ENCODE peak calls at places on chromosomes 12 and 14, in four cellular contexts. P is stimulated activated CD4-positive, alpha-beta T cell treated with anti-CD3 and anti-CD28 coated beads, Interleukin-1b, Interleukin-23, amount 100 ng/mL, for 4 hours; B is left ventricle myocardium superior; V is HTR-8/SVneo. W is an unnamed sample.

GRCh38 chr12:122517877-122518276 is 8.9 kb downstream of the RSRC2 start:
- DNase-seq in P (no peak), V (no peak), B (no peak), W (no peak)

GRCh38 chr14:79204591-79204990 is 1006.7 kb downstream of the DIO2 start:
- DNase-seq in P (no peak), B (no peak), V (no peak), W (no peak)

GRCh38 chr12:45582536-45582935 is 147.0 kb upstream of the ARID2 start:
- DNase-seq in V (no peak), P (no peak), B (no peak), W (no peak)

GRCh38 chr14:67944605-67945004 is 125.0 kb downstream of the RAD51B start:
- DNase-seq in V (no peak), B (no peak), P (no peak), W (no peak)

GRCh38 chr12:121939190-121939589 is 20.8 kb downstream of the CFAP251 start:
- DNase-seq in P (no peak), V (no peak), B (no peak), W (no peak)

GRCh38 chr14:99686557-99687283 is 2.6 kb downstream of the CYP46A1 start:
- DNase-seq in B (no peak), V (no peak), P (no peak), W (no peak)

GRCh38 chr12:89225808-89226368 is 126.4 kb downstream of the DUSP6 start:
- DNase-seq in B (no peak), P (no peak), V (no peak), W (no peak)

GRCh38 chr12:124720019-124720686 is 143.5 kb downstream of the SCARB1 start:
- DNase-seq in V (peak), P (no peak), B (no peak), W (no peak)

GRCh38 chr12:34396006-34396860 is 373.9 kb downstream of the ALG10 start:
- DNase-seq in B (peak), V (no peak), P (no peak), W (peak)

GRCh38 chr12:6772331-6772695 is at the start of gene LAG3:
- DNase-seq in B (peak), V (no peak), P (peak), W (no peak)

GRCh38 chr12:95114766-95115450 is 41.5 kb upstream of the NR2C1 start:
- DNase-seq in B (no peak), P (no peak), V (no peak), W (no peak)

GRCh38 chr14:96090441-96091148 is 51.4 kb downstream of the C14orf132 start:
- DNase-seq in P (no peak), B (peak), V (no peak), W (peak)

GRCh38 chr12:6070472-6071257 is 53.8 kb downstream of the VWF start:
- DNase-seq in B (no peak), P (no peak), V (no peak), W (no peak)

GRCh38 chr12:20268121-20268732 is 100.1 kb upstream of the PDE3A start:
- DNase-seq in B (no peak), V (no peak), P (no peak), W (no peak)

GRCh38 chr12:6647083-6647604 is at the start of gene ACRBP:
- DNase-seq in P (peak), V (no peak), B (peak), W (peak)

GRCh38 chr12:50397122-50397650 is 777 bp upstream of the FAM186A start:
- DNase-seq in V (no peak), P (no peak), B (no peak), W (no peak)

GRCh38 chr12:12608557-12608957 is 3.1 kb upstream of the CREBL2 start:
- DNase-seq in P (no peak), V (no peak), B (no peak), W (no peak)

GRCh38 chr14:54226103-54226502 is 170.7 kb upstream of the CDKN3 start:
- DNase-seq in B (no peak), P (no peak), V (no peak), W (no peak)

GRCh38 chr12:67650127-67650495 is 1.6 kb downstream of the DYRK2 start:
- DNase-seq in V (no peak), B (peak), P (no peak), W (peak)

GRCh38 chr14:38105106-38105702 is 102.5 kb upstream of the SSTR1 start:
- DNase-seq in P (no peak), V (no peak), B (no peak), W (no peak)

GRCh38 chr12:1670815-1671268 is 20.0 kb upstream of the ADIPOR2 start:
- DNase-seq in P (no peak), V (no peak), B (no peak), W (no peak)

GRCh38 chr12:85720308-85721033 is 115.7 kb downstream of the RASSF9 start:
- DNase-seq in P (no peak), B (no peak), V (no peak), W (no peak)

GRCh38 chr12:96150442-96150841 is 43.7 kb upstream of the ELK3 start:
- DNase-seq in B (no peak), P (no peak), V (no peak), W (no peak)

GRCh38 chr12:23655884-23656283 is 293.6 kb downstream of the SOX5 start:
- DNase-seq in P (no peak), V (no peak), B (no peak), W (no peak)

GRCh38 chr14:52266179-52266578 is 1.3 kb upstream of the PTGDR start:
- DNase-seq in B (no peak), P (no peak), V (no peak), W (no peak)

GRCh38 chr12:2378835-2379330 is 326.1 kb downstream of the CACNA1C start:
- DNase-seq in V (no peak), B (no peak), P (no peak), W (no peak)

GRCh38 chr12:16324772-16325171 is 22.7 kb upstream of the MGST1 start:
- DNase-seq in B (no peak), V (no peak), P (no peak), W (peak)

GRCh38 chr12:124356221-124356620 is 61.3 kb downstream of the RFLNA start:
- DNase-seq in P (no peak), B (no peak), V (no peak), W (no peak)

W was measured in Right ventricle myocardium inferior.